ENCODE peak calls at places on chromosome 16, in eight cellular contexts. One of them, this sample, is unnamed.
A peak's percentile ranks its signal among the peaks of the same experiment; 100 is the strongest.

GRCh38 chr16:29877266-29877961 is 14.4 kb upstream of the CDIPT start:
- DNase-seq in AG10803: no peak
- DNase-seq in uterus: no peak
- DNase-seq in cardiac fibroblast: peak; percentile 35
- DNase-seq in cardiac septum: no peak
- DNase-seq in stimulated activated naive CD4-positive, alpha-beta T cell: peak; percentile 25
- DNase-seq in stimulated activated CD4-positive, alpha-beta T cell treated with anti-CD3 and anti-CD28 coated beads, Interleukin-4, amount 100 ng/mL, for 24 hours: peak; percentile 52
- DNase-seq in heart right ventricle: no peak
- DNase-seq in this sample: no peak

GRCh38 chr16:34078697-34079096 is 619.3 kb downstream of the TP53TG3F start:
- DNase-seq in cardiac fibroblast: peak; percentile 13
- DNase-seq in cardiac septum: no peak
- DNase-seq in uterus: no peak
- DNase-seq in AG10803: peak; percentile 14
- DNase-seq in stimulated activated naive CD4-positive, alpha-beta T cell: no peak
- DNase-seq in heart right ventricle: no peak
- DNase-seq in stimulated activated CD4-positive, alpha-beta T cell treated with anti-CD3 and anti-CD28 coated beads, Interleukin-4, amount 100 ng/mL, for 24 hours: no peak
- DNase-seq in this sample: no peak

GRCh38 chr16:83797013-83797412 is 10.8 kb upstream of the HSBP1 start:
- DNase-seq in uterus: no peak
- DNase-seq in cardiac septum: no peak
- DNase-seq in stimulated activated naive CD4-positive, alpha-beta T cell: no peak
- DNase-seq in AG10803: no peak
- DNase-seq in stimulated activated CD4-positive, alpha-beta T cell treated with anti-CD3 and anti-CD28 coated beads, Interleukin-4, amount 100 ng/mL, for 24 hours: no peak
- DNase-seq in cardiac fibroblast: no peak
- DNase-seq in heart right ventricle: no peak
- DNase-seq in this sample: no peak

GRCh38 chr16:57648590-57649442 is 19.3 kb upstream of the ADGRG3 start:
- DNase-seq in cardiac fibroblast: peak; percentile 86
- DNase-seq in uterus: peak; percentile 63
- DNase-seq in stimulated activated CD4-positive, alpha-beta T cell treated with anti-CD3 and anti-CD28 coated beads, Interleukin-4, amount 100 ng/mL, for 24 hours: peak; percentile 88
- DNase-seq in cardiac septum: peak; percentile 94
- DNase-seq in heart right ventricle: peak; percentile 79
- DNase-seq in AG10803: peak; percentile 61
- DNase-seq in stimulated activated naive CD4-positive, alpha-beta T cell: peak; percentile 75
- DNase-seq in this sample: peak; percentile 96

GRCh38 chr16:21126518-21126917 is 24.1 kb downstream of the DNAH3 start:
- DNase-seq in heart right ventricle: no peak
- DNase-seq in AG10803: no peak
- DNase-seq in cardiac fibroblast: no peak
- DNase-seq in cardiac septum: no peak
- DNase-seq in uterus: no peak
- DNase-seq in stimulated activated CD4-positive, alpha-beta T cell treated with anti-CD3 and anti-CD28 coated beads, Interleukin-4, amount 100 ng/mL, for 24 hours: no peak
- DNase-seq in stimulated activated naive CD4-positive, alpha-beta T cell: no peak
- DNase-seq in this sample: no peak

GRCh38 chr16:23640669-23640958 is 496 bp downstream of the PALB2 start:
- DNase-seq in heart right ventricle: no peak
- DNase-seq in cardiac fibroblast: peak; percentile 8
- DNase-seq in stimulated activated CD4-positive, alpha-beta T cell treated with anti-CD3 and anti-CD28 coated beads, Interleukin-4, amount 100 ng/mL, for 24 hours: peak; percentile 20
- DNase-seq in AG10803: peak; percentile 1
- DNase-seq in stimulated activated naive CD4-positive, alpha-beta T cell: no peak
- DNase-seq in cardiac septum: no peak
- DNase-seq in uterus: no peak
- DNase-seq in this sample: no peak

GRCh38 chr16:77212736-77213541 is 13.7 kb downstream of the SYCE1L start:
- DNase-seq in stimulated activated naive CD4-positive, alpha-beta T cell: peak; percentile 46
- DNase-seq in stimulated activated CD4-positive, alpha-beta T cell treated with anti-CD3 and anti-CD28 coated beads, Interleukin-4, amount 100 ng/mL, for 24 hours: peak; percentile 74
- DNase-seq in uterus: peak; percentile 69
- DNase-seq in cardiac septum: peak; percentile 81
- DNase-seq in heart right ventricle: peak; percentile 53
- DNase-seq in AG10803: no peak
- DNase-seq in cardiac fibroblast: peak; percentile 27
- DNase-seq in this sample: peak; percentile 62

GRCh38 chr16:87346517-87347060 is 29.4 kb upstream of the C16orf95 start:
- DNase-seq in stimulated activated CD4-positive, alpha-beta T cell treated with anti-CD3 and anti-CD28 coated beads, Interleukin-4, amount 100 ng/mL, for 24 hours: no peak
- DNase-seq in cardiac fibroblast: no peak
- DNase-seq in uterus: no peak
- DNase-seq in stimulated activated naive CD4-positive, alpha-beta T cell: no peak
- DNase-seq in heart right ventricle: no peak
- DNase-seq in AG10803: no peak
- DNase-seq in cardiac septum: no peak
- DNase-seq in this sample: no peak

GRCh38 chr16:35733971-35734702 is 2274.7 kb downstream of the TP53TG3F start:
- DNase-seq in heart right ventricle: no peak
- DNase-seq in cardiac fibroblast: no peak
- DNase-seq in cardiac septum: no peak
- DNase-seq in AG10803: no peak
- DNase-seq in uterus: no peak
- DNase-seq in stimulated activated CD4-positive, alpha-beta T cell treated with anti-CD3 and anti-CD28 coated beads, Interleukin-4, amount 100 ng/mL, for 24 hours: no peak
- DNase-seq in stimulated activated naive CD4-positive, alpha-beta T cell: no peak
- DNase-seq in this sample: peak; percentile 75

GRCh38 chr16:89111263-89111662 is 17.6 kb downstream of the ACSF3 start:
- DNase-seq in uterus: no peak
- DNase-seq in AG10803: no peak
- DNase-seq in heart right ventricle: no peak
- DNase-seq in cardiac fibroblast: no peak
- DNase-seq in stimulated activated naive CD4-positive, alpha-beta T cell: no peak
- DNase-seq in cardiac septum: no peak
- DNase-seq in stimulated activated CD4-positive, alpha-beta T cell treated with anti-CD3 and anti-CD28 coated beads, Interleukin-4, amount 100 ng/mL, for 24 hours: no peak
- DNase-seq in this sample: no peak

GRCh38 chr16:31696968-31697743 is 169.5 kb downstream of the AHSP start:
- DNase-seq in heart right ventricle: no peak
- DNase-seq in cardiac fibroblast: peak; percentile 55
- DNase-seq in uterus: no peak
- DNase-seq in AG10803: peak; percentile 53
- DNase-seq in stimulated activated CD4-positive, alpha-beta T cell treated with anti-CD3 and anti-CD28 coated beads, Interleukin-4, amount 100 ng/mL, for 24 hours: no peak
- DNase-seq in cardiac septum: no peak
- DNase-seq in stimulated activated naive CD4-positive, alpha-beta T cell: no peak
- DNase-seq in this sample: no peak

GRCh38 chr16:4612977-4613635 is 1.6 kb downstream of the UBALD1 start:
- DNase-seq in cardiac fibroblast: no peak
- DNase-seq in stimulated activated naive CD4-positive, alpha-beta T cell: no peak
- DNase-seq in heart right ventricle: no peak
- DNase-seq in uterus: no peak
- DNase-seq in cardiac septum: no peak
- DNase-seq in AG10803: no peak
- DNase-seq in stimulated activated CD4-positive, alpha-beta T cell treated with anti-CD3 and anti-CD28 coated beads, Interleukin-4, amount 100 ng/mL, for 24 hours: no peak
- DNase-seq in this sample: no peak

GRCh38 chr16:58462997-58463891 is 36.7 kb upstream of the NDRG4 start:
- DNase-seq in uterus: no peak
- DNase-seq in cardiac septum: no peak
- DNase-seq in AG10803: no peak
- DNase-seq in stimulated activated naive CD4-positive, alpha-beta T cell: no peak
- DNase-seq in stimulated activated CD4-positive, alpha-beta T cell treated with anti-CD3 and anti-CD28 coated beads, Interleukin-4, amount 100 ng/mL, for 24 hours: no peak
- DNase-seq in heart right ventricle: peak; percentile 69
- DNase-seq in cardiac fibroblast: no peak
- DNase-seq in this sample: no peak

This sample was measured in lower leg skin.